ENCODE peak calls at places on chromosomes 13 and 19, in four cellular contexts. K, P, M and R are unnamed samples.

GRCh38 chr13:90239130-90239529 is 1108.4 kb upstream of the MIR17HG start:
- DNase-seq in K (no peak), P (no peak), M (no peak), R (no peak)

GRCh38 chr13:41514853-41515395 is 57.6 kb downstream of the RGCC start:
- DNase-seq in K (no peak), P (no peak), M (no peak), R (no peak)

GRCh38 chr19:55877211-55877610 is 40.9 kb downstream of the NLRP4 start:
- DNase-seq in K (no peak), P (no peak), M (no peak), R (no peak)

GRCh38 chr13:34913040-34913439 is 29.0 kb upstream of the NBEA start:
- DNase-seq in K (no peak), P (no peak), M (peak), R (no peak)

GRCh38 chr19:53511933-53512374 is 26.0 kb upstream of the ZNF331 start:
- DNase-seq in K (peak), P (peak), M (peak), R (no peak)

GRCh38 chr19:11435833-11436313 is 438 bp downstream of the PRKCSH start:
- DNase-seq in K (no peak), P (no peak), M (no peak), R (no peak)

GRCh38 chr19:2114821-2115220 is 18.1 kb downstream of the IZUMO4 start:
- DNase-seq in K (no peak), P (no peak), M (no peak), R (no peak)

GRCh38 chr13:45538382-45538781 is 73.6 kb downstream of the COG3 start:
- DNase-seq in K (no peak), P (no peak), M (peak), R (no peak)

GRCh38 chr13:50969691-50970090 is 60.1 kb downstream of the RNASEH2B start:
- DNase-seq in K (peak), P (no peak), M (peak), R (peak)

GRCh38 chr13:76762731-76763130 is 123.5 kb downstream of the KCTD12 start:
- DNase-seq in K (no peak), P (no peak), M (no peak), R (no peak)

GRCh38 chr13:100530645-100531044 is 57.9 kb downstream of the GGACT start:
- DNase-seq in K (no peak), P (no peak), M (no peak), R (no peak)

GRCh38 chr13:78241278-78241919 is 322.8 kb upstream of the EDNRB start:
- DNase-seq in K (no peak), P (no peak), M (peak), R (no peak)

GRCh38 chr13:77306458-77306857 is 20.4 kb downstream of the MYCBP2 start:
- DNase-seq in K (no peak), P (no peak), M (no peak), R (no peak)

GRCh38 chr19:18735324-18735723 is 51.8 kb downstream of the CRTC1 start:
- DNase-seq in K (no peak), P (no peak), M (no peak), R (no peak)

GRCh38 chr13:80921556-80921955 is 580.6 kb upstream of the SPRY2 start:
- DNase-seq in K (no peak), P (no peak), M (no peak), R (no peak)

GRCh38 chr19:50820549-50821247 is 2.9 kb downstream of the KLK1 start:
- DNase-seq in K (no peak), P (no peak), M (no peak), R (no peak)

GRCh38 chr13:111577429-111577828 is 257.0 kb downstream of the TEX29 start:
- DNase-seq in K (no peak), P (no peak), M (no peak), R (no peak)

GRCh38 chr13:95224064-95224463 is 77.2 kb downstream of the ABCC4 start:
- DNase-seq in K (no peak), P (no peak), M (no peak), R (no peak)